ENCODE peak calls at places on chromosome 1, in seven cellular contexts. One of them, this sample, is unnamed.

GRCh38 chr1:230807029-230807428 is 59.8 kb downstream of the CAPN9 start:
- DNase-seq in transverse colon: no peak
- DNase-seq in activated naive CD8-positive, alpha-beta T cell treated with anti-CD3 and anti-CD28 coated beads for 36 hours: no peak
- DNase-seq in SHP77: no peak
- DNase-seq in NCI-H1417: no peak
- DNase-seq in fibroblast of mammary gland: no peak
- DNase-seq in tibial nerve: no peak
- DNase-seq in this sample: no peak

GRCh38 chr1:248872752-248873408 is 14.0 kb upstream of the ZNF692 start:
- DNase-seq in activated naive CD8-positive, alpha-beta T cell treated with anti-CD3 and anti-CD28 coated beads for 36 hours: peak
- DNase-seq in fibroblast of mammary gland: peak
- DNase-seq in NCI-H1417: peak
- DNase-seq in transverse colon: peak
- DNase-seq in tibial nerve: peak
- DNase-seq in SHP77: peak
- DNase-seq in this sample: peak

GRCh38 chr1:12434174-12434573 is 183.8 kb downstream of the DHRS3 start:
- DNase-seq in transverse colon: peak
- DNase-seq in activated naive CD8-positive, alpha-beta T cell treated with anti-CD3 and anti-CD28 coated beads for 36 hours: peak
- DNase-seq in NCI-H1417: no peak
- DNase-seq in fibroblast of mammary gland: peak
- DNase-seq in tibial nerve: no peak
- DNase-seq in SHP77: no peak
- DNase-seq in this sample: no peak

GRCh38 chr1:244761279-244761678 is 74.2 kb upstream of the COX20 start:
- DNase-seq in fibroblast of mammary gland: no peak
- DNase-seq in NCI-H1417: no peak
- DNase-seq in SHP77: no peak
- DNase-seq in transverse colon: no peak
- DNase-seq in activated naive CD8-positive, alpha-beta T cell treated with anti-CD3 and anti-CD28 coated beads for 36 hours: no peak
- DNase-seq in tibial nerve: no peak
- DNase-seq in this sample: no peak

GRCh38 chr1:7265771-7266371 is 480.6 kb downstream of the CAMTA1 start:
- DNase-seq in tibial nerve: no peak
- DNase-seq in transverse colon: peak
- DNase-seq in SHP77: peak
- DNase-seq in fibroblast of mammary gland: peak
- DNase-seq in activated naive CD8-positive, alpha-beta T cell treated with anti-CD3 and anti-CD28 coated beads for 36 hours: no peak
- DNase-seq in NCI-H1417: peak
- DNase-seq in this sample: no peak

GRCh38 chr1:11799896-11800295 is 5.9 kb downstream of the MTHFR start:
- DNase-seq in NCI-H1417: no peak
- DNase-seq in transverse colon: no peak
- DNase-seq in tibial nerve: no peak
- DNase-seq in activated naive CD8-positive, alpha-beta T cell treated with anti-CD3 and anti-CD28 coated beads for 36 hours: no peak
- DNase-seq in fibroblast of mammary gland: no peak
- DNase-seq in SHP77: no peak
- DNase-seq in this sample: no peak

GRCh38 chr1:240888039-240888786 is 276.3 kb upstream of the GREM2 start:
- DNase-seq in activated naive CD8-positive, alpha-beta T cell treated with anti-CD3 and anti-CD28 coated beads for 36 hours: peak
- DNase-seq in transverse colon: peak
- DNase-seq in NCI-H1417: peak
- DNase-seq in tibial nerve: no peak
- DNase-seq in SHP77: peak
- DNase-seq in fibroblast of mammary gland: peak
- DNase-seq in this sample: peak

GRCh38 chr1:17831619-17832018 is 76.5 kb downstream of the ACTL8 start:
- DNase-seq in NCI-H1417: no peak
- DNase-seq in transverse colon: no peak
- DNase-seq in fibroblast of mammary gland: peak
- DNase-seq in tibial nerve: no peak
- DNase-seq in SHP77: no peak
- DNase-seq in activated naive CD8-positive, alpha-beta T cell treated with anti-CD3 and anti-CD28 coated beads for 36 hours: no peak
- DNase-seq in this sample: no peak

GRCh38 chr1:15211424-15211823 is 35.6 kb upstream of the FHAD1 start:
- DNase-seq in NCI-H1417: no peak
- DNase-seq in activated naive CD8-positive, alpha-beta T cell treated with anti-CD3 and anti-CD28 coated beads for 36 hours: no peak
- DNase-seq in transverse colon: no peak
- DNase-seq in SHP77: no peak
- DNase-seq in fibroblast of mammary gland: no peak
- DNase-seq in tibial nerve: no peak
- DNase-seq in this sample: no peak

GRCh38 chr1:60547821-60548220 is 474.3 kb upstream of the C1orf87 start:
- DNase-seq in SHP77: no peak
- DNase-seq in tibial nerve: no peak
- DNase-seq in activated naive CD8-positive, alpha-beta T cell treated with anti-CD3 and anti-CD28 coated beads for 36 hours: no peak
- DNase-seq in fibroblast of mammary gland: no peak
- DNase-seq in NCI-H1417: peak
- DNase-seq in transverse colon: no peak
- DNase-seq in this sample: no peak

GRCh38 chr1:43027977-43028376 is 69.3 kb upstream of the SLC2A1 start:
- DNase-seq in activated naive CD8-positive, alpha-beta T cell treated with anti-CD3 and anti-CD28 coated beads for 36 hours: no peak
- DNase-seq in SHP77: no peak
- DNase-seq in transverse colon: no peak
- DNase-seq in tibial nerve: no peak
- DNase-seq in NCI-H1417: no peak
- DNase-seq in fibroblast of mammary gland: peak
- DNase-seq in this sample: no peak

GRCh38 chr1:154669464-154670282 is 61.7 kb upstream of the ADAR start:
- DNase-seq in fibroblast of mammary gland: peak
- DNase-seq in tibial nerve: peak
- DNase-seq in activated naive CD8-positive, alpha-beta T cell treated with anti-CD3 and anti-CD28 coated beads for 36 hours: peak
- DNase-seq in NCI-H1417: peak
- DNase-seq in transverse colon: peak
- DNase-seq in SHP77: peak
- DNase-seq in this sample: peak

GRCh38 chr1:112706505-112707216 is at the start of gene RHOC:
- DNase-seq in fibroblast of mammary gland: peak
- DNase-seq in tibial nerve: no peak
- DNase-seq in NCI-H1417: no peak
- DNase-seq in transverse colon: peak
- DNase-seq in activated naive CD8-positive, alpha-beta T cell treated with anti-CD3 and anti-CD28 coated beads for 36 hours: peak
- DNase-seq in SHP77: peak
- DNase-seq in this sample: peak

GRCh38 chr1:242225770-242226573 is 227.1 kb upstream of the MAP1LC3C start:
- DNase-seq in activated naive CD8-positive, alpha-beta T cell treated with anti-CD3 and anti-CD28 coated beads for 36 hours: no peak
- DNase-seq in SHP77: no peak
- DNase-seq in fibroblast of mammary gland: peak
- DNase-seq in transverse colon: no peak
- DNase-seq in NCI-H1417: no peak
- DNase-seq in tibial nerve: no peak
- DNase-seq in this sample: no peak

GRCh38 chr1:36178479-36179219 is 22.7 kb downstream of the MAP7D1 start:
- DNase-seq in NCI-H1417: no peak
- DNase-seq in tibial nerve: no peak
- DNase-seq in activated naive CD8-positive, alpha-beta T cell treated with anti-CD3 and anti-CD28 coated beads for 36 hours: no peak
- DNase-seq in SHP77: no peak
- DNase-seq in fibroblast of mammary gland: no peak
- DNase-seq in transverse colon: peak
- DNase-seq in this sample: no peak

GRCh38 chr1:41317356-41317755 is 43.9 kb upstream of the FOXO6 start:
- DNase-seq in transverse colon: no peak
- DNase-seq in fibroblast of mammary gland: no peak
- DNase-seq in NCI-H1417: no peak
- DNase-seq in tibial nerve: no peak
- DNase-seq in SHP77: no peak
- DNase-seq in activated naive CD8-positive, alpha-beta T cell treated with anti-CD3 and anti-CD28 coated beads for 36 hours: no peak
- DNase-seq in this sample: no peak

GRCh38 chr1:183365093-183365492 is 53.1 kb downstream of the NMNAT2 start:
- DNase-seq in NCI-H1417: no peak
- DNase-seq in tibial nerve: no peak
- DNase-seq in SHP77: no peak
- DNase-seq in activated naive CD8-positive, alpha-beta T cell treated with anti-CD3 and anti-CD28 coated beads for 36 hours: no peak
- DNase-seq in fibroblast of mammary gland: no peak
- DNase-seq in transverse colon: no peak
- DNase-seq in this sample: no peak

GRCh38 chr1:165841582-165842362 is 14.4 kb downstream of the UCK2 start:
- DNase-seq in activated naive CD8-positive, alpha-beta T cell treated with anti-CD3 and anti-CD28 coated beads for 36 hours: no peak
- DNase-seq in fibroblast of mammary gland: peak
- DNase-seq in tibial nerve: no peak
- DNase-seq in SHP77: no peak
- DNase-seq in NCI-H1417: no peak
- DNase-seq in transverse colon: no peak
- DNase-seq in this sample: no peak

GRCh38 chr1:240766831-240767230 is 154.9 kb upstream of the GREM2 start:
- DNase-seq in fibroblast of mammary gland: no peak
- DNase-seq in SHP77: no peak
- DNase-seq in transverse colon: no peak
- DNase-seq in tibial nerve: no peak
- DNase-seq in activated naive CD8-positive, alpha-beta T cell treated with anti-CD3 and anti-CD28 coated beads for 36 hours: no peak
- DNase-seq in NCI-H1417: no peak
- DNase-seq in this sample: peak

GRCh38 chr1:175628548-175629317 is 114.7 kb downstream of the TNR start:
- DNase-seq in NCI-H1417: peak
- DNase-seq in tibial nerve: peak
- DNase-seq in fibroblast of mammary gland: no peak
- DNase-seq in activated naive CD8-positive, alpha-beta T cell treated with anti-CD3 and anti-CD28 coated beads for 36 hours: no peak
- DNase-seq in transverse colon: no peak
- DNase-seq in SHP77: no peak
- DNase-seq in this sample: no peak

GRCh38 chr1:163071381-163072255 is 2.5 kb downstream of the RGS4 start:
- DNase-seq in NCI-H1417: peak
- DNase-seq in fibroblast of mammary gland: peak
- DNase-seq in tibial nerve: peak
- DNase-seq in SHP77: peak
- DNase-seq in activated naive CD8-positive, alpha-beta T cell treated with anti-CD3 and anti-CD28 coated beads for 36 hours: peak
- DNase-seq in transverse colon: peak
- DNase-seq in this sample: peak

GRCh38 chr1:151839457-151840409 is at the start of gene C2CD4D:
- DNase-seq in transverse colon: peak
- DNase-seq in fibroblast of mammary gland: no peak
- DNase-seq in activated naive CD8-positive, alpha-beta T cell treated with anti-CD3 and anti-CD28 coated beads for 36 hours: peak
- DNase-seq in NCI-H1417: peak
- DNase-seq in SHP77: peak
- DNase-seq in tibial nerve: no peak
- DNase-seq in this sample: peak

GRCh38 chr1:40432644-40433385 is 17.5 kb upstream of the ZFP69B start:
- DNase-seq in SHP77: no peak
- DNase-seq in NCI-H1417: no peak
- DNase-seq in fibroblast of mammary gland: no peak
- DNase-seq in tibial nerve: no peak
- DNase-seq in transverse colon: no peak
- DNase-seq in activated naive CD8-positive, alpha-beta T cell treated with anti-CD3 and anti-CD28 coated beads for 36 hours: no peak
- DNase-seq in this sample: no peak

GRCh38 chr1:231590453-231591198 is 36.0 kb upstream of the DISC1 start:
- DNase-seq in NCI-H1417: peak
- DNase-seq in tibial nerve: peak
- DNase-seq in fibroblast of mammary gland: peak
- DNase-seq in SHP77: peak
- DNase-seq in transverse colon: peak
- DNase-seq in activated naive CD8-positive, alpha-beta T cell treated with anti-CD3 and anti-CD28 coated beads for 36 hours: no peak
- DNase-seq in this sample: peak

GRCh38 chr1:3327936-3328590 is 126.4 kb upstream of the ARHGEF16 start:
- DNase-seq in transverse colon: no peak
- DNase-seq in SHP77: no peak
- DNase-seq in NCI-H1417: no peak
- DNase-seq in activated naive CD8-positive, alpha-beta T cell treated with anti-CD3 and anti-CD28 coated beads for 36 hours: no peak
- DNase-seq in fibroblast of mammary gland: no peak
- DNase-seq in tibial nerve: no peak
- DNase-seq in this sample: no peak

GRCh38 chr1:173113015-173113741 is 62.4 kb upstream of the TNFSF18 start:
- DNase-seq in transverse colon: no peak
- DNase-seq in activated naive CD8-positive, alpha-beta T cell treated with anti-CD3 and anti-CD28 coated beads for 36 hours: no peak
- DNase-seq in SHP77: no peak
- DNase-seq in tibial nerve: no peak
- DNase-seq in fibroblast of mammary gland: peak
- DNase-seq in NCI-H1417: no peak
- DNase-seq in this sample: no peak